ENCODE peak calls at places on chromosomes 7 and 10, in four cellular contexts. P, H, M and C are unnamed samples.
A peak's percentile ranks its signal among the peaks of the same experiment; 100 is the strongest.

GRCh38 chr10:51422311-51423120 is 276.9 kb downstream of the CSTF2T start:
- DNase-seq in M (peak; percentile 24), H (peak; percentile 69), P (peak; percentile 12), C (peak; percentile 10)

GRCh38 chr7:141200191-141201108 is 126.6 kb downstream of the TMEM178B start:
- DNase-seq in M (no peak), P (no peak), H (no peak), C (no peak)

GRCh38 chr7:157058701-157059100 is 48.2 kb upstream of the MNX1 start:
- DNase-seq in H (no peak), P (no peak), M (no peak), C (no peak)

GRCh38 chr10:130807096-130807495 is 504.4 kb downstream of the TCERG1L start:
- DNase-seq in H (no peak), M (no peak), P (no peak), C (no peak)

GRCh38 chr7:43764807-43765491 is 6.5 kb downstream of the BLVRA start:
- DNase-seq in M (no peak), P (peak; percentile 63), H (no peak), C (peak; percentile 50)

GRCh38 chr10:94115725-94116124 is 122.0 kb downstream of the PLCE1 start:
- DNase-seq in H (no peak), M (no peak), P (peak; percentile 84), C (no peak)

GRCh38 chr7:132410385-132410784 is 165.9 kb downstream of the PLXNA4 start:
- DNase-seq in M (no peak), P (no peak), H (no peak), C (no peak)

GRCh38 chr7:17625038-17625437 is 315.3 kb downstream of the SNX13 start:
- DNase-seq in P (no peak), M (no peak), H (no peak), C (peak; percentile 73)

GRCh38 chr7:29194594-29195417 is at the start of gene CHN2:
- DNase-seq in M (peak; percentile 64), H (peak; percentile 76), P (no peak), C (no peak)

GRCh38 chr7:100396421-100396982 is 23.2 kb downstream of the PILRA start:
- DNase-seq in H (no peak), M (no peak), P (no peak), C (no peak)

GRCh38 chr10:86298501-86299001 is 68.0 kb downstream of the GRID1 start:
- DNase-seq in M (no peak), H (no peak), P (no peak), C (no peak)

GRCh38 chr7:3605222-3605621 is 304.2 kb downstream of the SDK1 start:
- DNase-seq in H (no peak), P (peak; percentile 59), M (no peak), C (no peak)

GRCh38 chr10:93462371-93462770 is 19.8 kb downstream of the MYOF start:
- DNase-seq in M (no peak), P (no peak), H (no peak), C (no peak)

GRCh38 chr7:73358590-73359275 is 30.8 kb downstream of the FKBP6 start:
- DNase-seq in P (no peak), H (no peak), M (no peak), C (no peak)
- H3K4me3 ChIP-seq in P (peak overlapping the region; percentile 53), H (peak overlapping the region; percentile 23), M (no peak overlapping the region), C (no peak overlapping the region)

GRCh38 chr7:106018566-106019338 is 55.7 kb downstream of the CDHR3 start:
- DNase-seq in M (no peak), H (no peak), P (no peak), C (no peak)
- H3K27me3 ChIP-seq in M (no peaks in the 10 kb centered on the region), H (no peaks in the 10 kb centered on the region), P (no peaks in the 10 kb centered on the region), C (no peaks in the 10 kb centered on the region)

DNA sequence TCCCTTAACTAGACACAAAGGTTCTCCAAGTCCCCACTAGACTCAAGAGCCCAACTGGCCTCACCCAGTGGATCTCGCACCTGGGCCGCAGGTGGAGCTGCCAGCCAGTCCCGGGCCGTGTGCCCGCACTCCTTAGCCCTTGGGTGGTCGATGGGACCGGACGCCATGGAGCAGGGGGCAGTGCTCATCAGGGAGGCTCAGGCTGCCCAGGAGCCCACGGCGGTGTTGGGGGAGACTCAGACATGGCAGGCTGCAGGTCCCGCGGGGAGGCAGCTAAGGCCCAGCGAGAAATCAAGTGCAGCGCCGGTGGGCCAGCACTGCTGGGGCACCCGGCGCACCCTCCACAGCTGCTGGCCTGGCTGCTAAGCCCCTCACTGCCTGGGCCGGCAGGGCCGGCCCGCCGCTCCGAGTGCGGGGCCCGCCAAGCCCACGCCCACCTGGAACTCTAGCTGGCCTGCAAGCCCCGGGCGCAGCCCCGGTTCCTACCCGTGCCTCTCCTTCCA is 130.5 kb downstream of the RALA start:
- DNase-seq in M (no peak), H (no peak), P (no peak), C (no peak)
- H3K4me3 ChIP-seq in M (peak overlapping the region; percentile 22), H (no peak overlapping the region), P (no peak overlapping the region), C (no peak overlapping the region)

DNA sequence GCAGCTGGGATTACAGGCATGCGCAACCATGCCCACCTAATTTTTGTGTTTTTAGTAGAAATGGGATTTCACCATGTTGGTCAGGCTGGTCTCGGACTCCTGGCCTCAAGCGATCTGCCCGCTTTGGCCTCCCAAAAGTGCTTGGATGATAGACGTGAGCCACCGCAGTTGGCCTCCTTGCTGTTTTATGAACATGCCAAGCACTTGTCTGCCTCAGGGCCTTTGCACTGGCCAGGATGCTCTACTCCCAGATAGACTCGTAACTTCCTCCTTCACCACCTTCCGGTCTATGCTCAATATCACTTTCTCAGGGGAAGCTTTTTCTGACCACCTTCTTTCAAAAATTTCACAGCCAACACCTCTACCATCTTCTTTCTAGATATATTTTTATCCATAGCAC is 6.3 kb downstream of the SLC26A5 start:
- DNase-seq in M (no peak), P (no peak), H (no peak), C (no peak)
- H3K27me3 ChIP-seq in M (no peaks in the 10 kb centered on the region), P (peaks cover 39% of the 10 kb centered on the region), H (peaks cover 3% of the 10 kb centered on the region), C (peaks cover 7% of the 10 kb centered on the region)